ENCODE peak calls at places on chromosome X, in ten cellular contexts. One of them, this sample, is unnamed.

GRCh38 chrX:26253526-26253925 is 37.6 kb downstream of the MAGEB5 start:
- DNase-seq in tibial nerve: no peak
- DNase-seq in astrocyte of the spinal cord: no peak
- DNase-seq in NCI-H1092: no peak
- DNase-seq in T-helper 2 cell: no peak
- DNase-seq in HS-5: no peak
- DNase-seq in COLO829: no peak
- DNase-seq in adipocyte: no peak
- DNase-seq in posterior vena cava: no peak
- DNase-seq in GM03348: no peak
- DNase-seq in this sample: no peak

GRCh38 chrX:11064851-11065600 is 46.1 kb upstream of the HCCS start:
- DNase-seq in tibial nerve: no peak
- DNase-seq in astrocyte of the spinal cord: peak
- DNase-seq in NCI-H1092: no peak
- DNase-seq in T-helper 2 cell: no peak
- DNase-seq in HS-5: peak
- DNase-seq in COLO829: peak
- DNase-seq in adipocyte: peak
- DNase-seq in posterior vena cava: no peak
- DNase-seq in GM03348: peak
- DNase-seq in this sample: no peak

GRCh38 chrX:53882331-53882730 is 161.9 kb downstream of the PHF8 start:
- DNase-seq in tibial nerve: no peak
- DNase-seq in astrocyte of the spinal cord: no peak
- DNase-seq in NCI-H1092: no peak
- DNase-seq in T-helper 2 cell: no peak
- DNase-seq in HS-5: peak
- DNase-seq in COLO829: no peak
- DNase-seq in adipocyte: peak
- DNase-seq in posterior vena cava: no peak
- DNase-seq in GM03348: no peak
- DNase-seq in this sample: no peak

GRCh38 chrX:19793471-19793870 is 93.9 kb downstream of the SH3KBP1 start:
- DNase-seq in tibial nerve: no peak
- DNase-seq in astrocyte of the spinal cord: no peak
- DNase-seq in NCI-H1092: no peak
- DNase-seq in T-helper 2 cell: no peak
- DNase-seq in HS-5: no peak
- DNase-seq in COLO829: no peak
- DNase-seq in adipocyte: no peak
- DNase-seq in posterior vena cava: no peak
- DNase-seq in GM03348: no peak
- DNase-seq in this sample: no peak

GRCh38 chrX:13010546-13010945 is 33.9 kb downstream of the FAM9C start:
- DNase-seq in tibial nerve: no peak
- DNase-seq in astrocyte of the spinal cord: no peak
- DNase-seq in NCI-H1092: no peak
- DNase-seq in T-helper 2 cell: no peak
- DNase-seq in HS-5: no peak
- DNase-seq in COLO829: no peak
- DNase-seq in adipocyte: no peak
- DNase-seq in posterior vena cava: no peak
- DNase-seq in GM03348: no peak
- DNase-seq in this sample: no peak

GRCh38 chrX:109826954-109827708 is 94.1 kb upstream of the ACSL4 start:
- DNase-seq in tibial nerve: no peak
- DNase-seq in astrocyte of the spinal cord: peak
- DNase-seq in NCI-H1092: no peak
- DNase-seq in T-helper 2 cell: no peak
- DNase-seq in HS-5: no peak
- DNase-seq in COLO829: peak
- DNase-seq in adipocyte: peak
- DNase-seq in posterior vena cava: no peak
- DNase-seq in GM03348: peak
- DNase-seq in this sample: no peak

GRCh38 chrX:118521435-118521834 is 25.8 kb downstream of the DOCK11 start:
- DNase-seq in tibial nerve: no peak
- DNase-seq in astrocyte of the spinal cord: peak
- DNase-seq in NCI-H1092: no peak
- DNase-seq in T-helper 2 cell: no peak
- DNase-seq in HS-5: no peak
- DNase-seq in COLO829: no peak
- DNase-seq in adipocyte: peak
- DNase-seq in posterior vena cava: no peak
- DNase-seq in GM03348: peak
- DNase-seq in this sample: no peak

GRCh38 chrX:53287493-53288138 is 6.2 kb upstream of the IQSEC2 start:
- DNase-seq in tibial nerve: peak
- DNase-seq in astrocyte of the spinal cord: peak
- DNase-seq in NCI-H1092: peak
- DNase-seq in T-helper 2 cell: no peak
- DNase-seq in HS-5: no peak
- DNase-seq in COLO829: peak
- DNase-seq in adipocyte: peak
- DNase-seq in posterior vena cava: peak
- DNase-seq in GM03348: peak
- DNase-seq in this sample: peak

GRCh38 chrX:108696690-108697089 is 39.7 kb downstream of the IRS4 start:
- DNase-seq in tibial nerve: no peak
- DNase-seq in astrocyte of the spinal cord: no peak
- DNase-seq in NCI-H1092: no peak
- DNase-seq in T-helper 2 cell: no peak
- DNase-seq in HS-5: no peak
- DNase-seq in COLO829: peak
- DNase-seq in adipocyte: peak
- DNase-seq in posterior vena cava: no peak
- DNase-seq in GM03348: no peak
- DNase-seq in this sample: no peak